ENCODE peak calls at places on chromosomes 12 and 14, in four cellular contexts. G is uterus, C is astrocyte, Q is psoas muscle. Y is an unnamed sample.
A peak's percentile ranks its signal among the peaks of the same experiment; 100 is the strongest.

GRCh38 chr12:13670249-13670648 is 311.2 kb downstream of the GRIN2B start:
- DNase-seq in G (no peak), Q (no peak), C (no peak), Y (no peak)

GRCh38 chr14:73887116-73887490 is 444 bp downstream of the ZNF410 start:
- DNase-seq in C (peak; percentile 34), G (no peak), Q (no peak), Y (no peak)

GRCh38 chr12:53532524-53533445 is 25.5 kb upstream of the NPFF start:
- DNase-seq in G (no peak), C (no peak), Q (no peak), Y (no peak)

GRCh38 chr12:106919910-106920544 is 35.7 kb upstream of the TMEM263 start:
- DNase-seq in Q (no peak), G (no peak), C (peak; percentile 18), Y (no peak)

GRCh38 chr14:99508896-99509629 is 27.9 kb downstream of the CCNK start:
- DNase-seq in G (peak; percentile 21), C (no peak), Q (peak; percentile 77), Y (no peak)

GRCh38 chr12:54131641-54132280 is 57.0 kb downstream of the SMUG1 start:
- DNase-seq in Q (no peak), C (no peak), G (no peak), Y (no peak)

GRCh38 chr12:28793767-28794166 is 355.3 kb upstream of the FAR2 start:
- DNase-seq in G (no peak), C (no peak), Q (no peak), Y (no peak)

GRCh38 chr12:67663121-67663520 is 14.6 kb downstream of the DYRK2 start:
- DNase-seq in C (peak; percentile 99), Q (no peak), G (no peak), Y (no peak)

GRCh38 chr14:100590726-100591452 is 3.7 kb upstream of the BEGAIN start:
- DNase-seq in C (no peak), Q (peak; percentile 28), G (peak; percentile 3), Y (no peak)

GRCh38 chr12:56518570-56518969 is 3.0 kb upstream of the RBMS2 start:
- DNase-seq in Q (no peak), G (no peak), C (peak; percentile 44), Y (no peak)

GRCh38 chr12:22986997-22987396 is 362.0 kb downstream of the ETNK1 start:
- DNase-seq in Q (no peak), G (no peak), C (peak; percentile 57), Y (no peak)

GRCh38 chr12:22978962-22979361 is 354.0 kb downstream of the ETNK1 start:
- DNase-seq in C (peak; percentile 97), G (no peak), Q (no peak), Y (no peak)

GRCh38 chr12:22981711-22982110 is 356.7 kb downstream of the ETNK1 start:
- DNase-seq in C (no peak), G (no peak), Q (no peak), Y (no peak)

GRCh38 chr12:22979854-22980253 is 354.9 kb downstream of the ETNK1 start:
- DNase-seq in G (no peak), Q (no peak), C (no peak), Y (no peak)

GRCh38 chr12:22982635-22983034 is 357.7 kb downstream of the ETNK1 start:
- DNase-seq in C (no peak), Q (no peak), G (no peak), Y (no peak)
- H3K36me3 ChIP-seq in C (no peaks in the 10 kb centered on the region), Q (no peaks in the 10 kb centered on the region), G (no peaks in the 10 kb centered on the region), Y (no peaks in the 10 kb centered on the region)

DNA sequence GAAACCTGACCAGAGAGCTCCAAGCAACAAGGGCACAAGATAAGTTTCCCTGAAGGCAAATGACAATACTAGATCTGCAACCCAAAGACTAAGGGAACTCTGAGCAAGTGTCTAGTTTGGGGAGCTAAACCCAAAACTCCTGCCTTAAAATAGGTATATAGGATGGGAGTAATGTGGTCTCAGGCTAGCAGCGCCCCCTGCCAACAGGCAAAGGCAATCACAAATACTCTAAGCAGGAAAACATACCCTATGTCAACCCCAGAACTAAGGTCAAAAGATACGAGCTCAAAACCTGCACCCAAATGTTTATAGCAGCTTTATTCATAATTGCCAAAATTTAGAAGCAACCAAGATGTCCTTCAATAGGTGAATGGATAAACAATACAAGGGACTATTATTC is 218.8 kb downstream of the ITPR2 start:
- DNase-seq in Q (no peak), G (no peak), C (no peak), Y (peak; percentile 18)
- TF ChIP-seq CTCF in Q (peak; percentile 16), G (peak; percentile 27), C (peak; percentile 40), Y (peak; percentile 30)

GRCh38 chr12:131003036-131003435 is 49.3 kb downstream of the ADGRD1 start:
- DNase-seq in Q (no peak), G (no peak), C (no peak), Y (no peak)
- H3K36me3 ChIP-seq in Q (no peaks in the 10 kb centered on the region), G (no peaks in the 10 kb centered on the region), C (no peaks in the 10 kb centered on the region), Y (no peaks in the 10 kb centered on the region)

DNA sequence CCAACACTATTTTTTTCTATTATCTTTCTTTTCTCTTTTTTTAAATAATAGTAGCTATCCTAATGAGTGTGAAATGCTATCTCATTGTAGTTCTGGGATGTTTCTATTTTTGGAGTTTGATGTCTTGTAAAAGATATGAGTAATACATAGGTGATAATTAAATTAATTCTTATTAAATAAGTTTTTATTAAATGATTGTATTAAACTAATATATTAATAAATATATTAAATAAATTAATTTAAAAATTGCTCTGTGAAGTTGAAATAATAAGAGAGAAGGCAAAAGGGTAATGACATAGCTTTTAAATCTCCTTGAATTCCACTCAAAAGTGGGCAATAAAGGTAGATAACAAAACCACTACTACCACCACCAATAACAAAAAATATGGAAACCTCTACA is 230.2 kb upstream of the SSTR1 start:
- DNase-seq in G (no peak), Q (no peak), C (no peak), Y (no peak)
- TF ChIP-seq CTCF in G (no peak), Q (no peak), C (no peak), Y (no peak)

GRCh38 chr14:102930138-102930752 is 7.8 kb downstream of the AMN start:
- DNase-seq in C (no peak), Q (peak; percentile 42), G (no peak), Y (peak; percentile 27)
- H3K36me3 ChIP-seq in C (peaks cover 8% of the 10 kb centered on the region), Q (peaks cover 2% of the 10 kb centered on the region), G (no peaks in the 10 kb centered on the region), Y (peaks cover 7% of the 10 kb centered on the region)

DNA sequence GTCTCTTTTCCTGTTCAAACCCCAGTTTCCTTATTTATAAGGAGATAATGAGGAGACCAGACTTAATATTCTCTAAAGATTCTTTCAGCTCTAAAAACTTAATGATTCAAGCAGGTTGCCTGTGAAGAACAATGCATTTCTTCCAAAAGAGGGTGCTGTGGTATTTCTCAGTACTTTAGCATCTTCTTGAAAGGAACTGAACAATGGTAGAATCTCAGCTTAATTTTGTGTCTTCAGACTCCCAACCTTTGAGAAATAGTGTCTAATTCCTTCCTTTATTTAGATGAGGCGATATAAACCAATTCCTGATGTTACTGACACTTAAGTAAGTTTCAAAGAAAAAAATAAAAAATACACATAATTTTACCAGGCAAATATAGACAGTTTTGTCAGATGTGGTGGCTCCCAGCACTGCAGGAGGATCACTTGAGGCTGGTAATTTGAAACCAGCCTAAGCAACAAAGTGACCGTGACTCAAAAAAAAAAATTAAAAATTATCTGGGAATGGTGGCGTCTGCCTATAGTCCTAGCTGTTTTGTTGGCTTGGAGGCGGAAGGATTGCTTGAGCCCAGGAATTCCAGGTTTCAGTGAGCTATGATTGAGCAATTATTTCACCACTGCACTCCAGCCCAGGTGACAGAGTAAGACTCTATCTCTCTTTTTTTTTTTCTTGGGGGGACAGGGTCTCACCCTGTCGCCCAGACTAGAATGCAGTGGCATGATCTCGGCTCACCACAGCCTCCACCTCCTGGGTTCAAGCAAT is 76.9 kb upstream of the PSMA6 start:
- DNase-seq in Q (no peak), G (no peak), C (peak; percentile 60), Y (no peak)
- TF ChIP-seq CTCF in Q (peak; percentile 44), G (peak; percentile 69), C (peak; percentile 51), Y (peak; percentile 67)